ENCODE peak calls at places on chromosomes 5 and 9, in ten cellular contexts. M is kidney, Y is neuronal stem cell, V is colonic mucosa, E is IMR-90, C is MM.1S, F is HCT116, O is mesendoderm, Z is endodermal cell, J is neural progenitor cell. N is an unnamed sample.

GRCh38 chr9:97740848-97741821 is 44.0 kb upstream of the XPA start:
- DNase-seq in M (peak), Y (peak), V (peak), E (peak), C (no peak), F (no peak), O (peak), Z (peak), J (peak), N (no peak)

GRCh38 chr5:127085371-127085770 is 12.1 kb upstream of the C5orf63 start:
- DNase-seq in M (no peak), Y (no peak), V (no peak), E (no peak), C (no peak), F (no peak), O (no peak), Z (no peak), J (no peak), N (no peak)

GRCh38 chr9:89428901-89429890 is 68.7 kb downstream of the SEMA4D start:
- DNase-seq in M (peak), Y (no peak), V (no peak), E (no peak), C (no peak), F (no peak), O (peak), Z (peak), J (peak), N (peak)

GRCh38 chr5:119036101-119036762 is 34.7 kb upstream of the DMXL1 start:
- DNase-seq in M (no peak), Y (no peak), V (no peak), E (peak), C (no peak), F (peak), O (no peak), Z (no peak), J (no peak), N (no peak)

GRCh38 chr9:133844876-133845658 is 106.9 kb upstream of the SARDH start:
- DNase-seq in M (peak), Y (no peak), V (peak), E (peak), C (no peak), F (no peak), O (no peak), Z (no peak), J (no peak), N (no peak)

GRCh38 chr9:123946257-123946855 is 16.4 kb upstream of the DENND1A start:
- DNase-seq in M (no peak), Y (no peak), V (no peak), E (no peak), C (no peak), F (no peak), O (no peak), Z (no peak), J (no peak), N (peak)

GRCh38 chr5:55544341-55544740 is 9.6 kb upstream of the PLPP1 start:
- DNase-seq in M (no peak), Y (no peak), V (no peak), E (peak), C (no peak), F (no peak), O (no peak), Z (no peak), J (no peak), N (no peak)

GRCh38 chr5:3310551-3311340 is 284.9 kb upstream of the IRX1 start:
- DNase-seq in M (peak), Y (no peak), V (no peak), E (no peak), C (no peak), F (no peak), O (no peak), Z (peak), J (peak), N (no peak)

GRCh38 chr9:97986466-97986865 is 3.3 kb downstream of the ANP32B start:
- DNase-seq in M (no peak), Y (no peak), V (no peak), E (no peak), C (no peak), F (no peak), O (no peak), Z (no peak), J (no peak), N (peak)

GRCh38 chr9:14846871-14847311 is 63.3 kb downstream of the FREM1 start:
- DNase-seq in M (peak), Y (peak), V (peak), E (peak), C (peak), F (peak), O (peak), Z (peak), J (peak), N (peak)

GRCh38 chr5:1294839-1295649 is at the start of gene TERT:
- DNase-seq in M (peak), Y (peak), V (peak), E (no peak), C (no peak), F (no peak), O (peak), Z (peak), J (peak), N (peak)

GRCh38 chr9:130823435-130823834 is 11.6 kb upstream of the ABL1 start:
- DNase-seq in M (no peak), Y (no peak), V (no peak), E (peak), C (no peak), F (no peak), O (peak), Z (peak), J (no peak), N (no peak)

GRCh38 chr9:1604942-1605560 is 410.1 kb upstream of the SMARCA2 start:
- DNase-seq in M (no peak), Y (peak), V (no peak), E (no peak), C (peak), F (no peak), O (peak), Z (peak), J (no peak), N (peak)

GRCh38 chr5:149358294-149358651 is 427 bp downstream of the PCYOX1L start:
- DNase-seq in M (peak), Y (no peak), V (peak), E (no peak), C (peak), F (no peak), O (no peak), Z (no peak), J (no peak), N (peak)

GRCh38 chr9:114446036-114446435 is 58.3 kb upstream of the AKNA start:
- DNase-seq in M (no peak), Y (no peak), V (no peak), E (peak), C (no peak), F (no peak), O (no peak), Z (no peak), J (no peak), N (no peak)

GRCh38 chr5:89241186-89241585 is 358.2 kb upstream of the MEF2C start:
- DNase-seq in M (no peak), Y (no peak), V (no peak), E (peak), C (no peak), F (no peak), O (no peak), Z (no peak), J (no peak), N (no peak)

GRCh38 chr9:114691046-114691955 is 9.3 kb upstream of the TEX48 start:
- DNase-seq in M (no peak), Y (no peak), V (no peak), E (peak), C (no peak), F (peak), O (no peak), Z (no peak), J (no peak), N (no peak)

GRCh38 chr5:174505621-174506020 is 218.8 kb upstream of the MSX2 start:
- DNase-seq in M (no peak), Y (no peak), V (no peak), E (peak), C (no peak), F (no peak), O (no peak), Z (no peak), J (no peak), N (no peak)

DNA sequence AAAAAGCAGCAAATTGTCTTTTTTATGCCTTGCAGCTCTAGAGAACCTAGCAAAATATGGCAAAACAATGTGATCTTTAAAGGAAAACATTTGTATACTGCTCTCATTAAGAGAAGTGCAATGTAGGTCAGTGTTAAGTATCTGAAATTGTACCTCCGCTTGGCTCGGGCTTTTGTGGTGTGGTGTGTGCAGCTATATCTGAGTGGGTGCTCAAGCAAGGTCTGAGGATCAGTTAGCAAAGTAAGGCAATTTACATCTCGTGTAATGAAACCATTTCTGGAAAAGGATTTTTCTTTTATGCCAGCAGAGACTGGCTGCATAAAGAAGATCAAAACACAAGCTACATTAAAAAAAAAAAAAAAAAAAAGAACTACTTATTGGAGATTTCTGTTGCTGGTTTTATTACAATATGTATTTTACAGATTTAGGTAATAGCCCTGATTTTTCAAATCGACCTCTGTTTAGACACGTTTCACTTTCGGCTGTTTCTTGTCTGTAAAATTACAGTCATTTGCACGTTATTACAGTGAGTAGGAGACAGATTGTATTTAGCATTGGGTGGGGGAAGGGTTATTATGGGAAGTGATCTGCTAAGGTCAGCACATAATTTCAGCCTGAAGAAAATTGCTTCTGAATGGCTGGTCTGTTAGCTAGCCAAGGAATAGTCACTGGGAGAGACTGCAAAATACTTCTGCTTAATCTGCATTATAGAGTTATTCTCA is 7.9 kb upstream of the ZNF608 start:
- DNase-seq in M (no peak), Y (no peak), V (no peak), E (no peak), C (peak), F (no peak), O (no peak), Z (no peak), J (no peak), N (peak)
- H3K9ac ChIP-seq in M (no peak), Y (no peak), V (no peak), E (no peak), C (no peak), F (no peak), O (no peak), Z (no peak), J (no peak), N (peak)

GRCh38 chr9:116154976-116155699 is 1.5 kb downstream of the PAPPA start:
- DNase-seq in M (no peak), Y (no peak), V (no peak), E (peak), C (no peak), F (no peak), O (peak), Z (peak), J (peak), N (no peak)

GRCh38 chr9:116153765-116154333 is at the start of gene PAPPA:
- DNase-seq in M (no peak), Y (no peak), V (no peak), E (no peak), C (no peak), F (no peak), O (no peak), Z (peak), J (no peak), N (no peak)

GRCh38 chr9:116155700-116156045 is 2.1 kb downstream of the PAPPA start:
- DNase-seq in M (no peak), Y (no peak), V (no peak), E (peak), C (no peak), F (no peak), O (no peak), Z (no peak), J (peak), N (no peak)

GRCh38 chr9:116152941-116153764 is 438 bp upstream of the PAPPA start:
- DNase-seq in M (no peak), Y (peak), V (no peak), E (peak), C (no peak), F (no peak), O (peak), Z (peak), J (peak), N (no peak)

DNA sequence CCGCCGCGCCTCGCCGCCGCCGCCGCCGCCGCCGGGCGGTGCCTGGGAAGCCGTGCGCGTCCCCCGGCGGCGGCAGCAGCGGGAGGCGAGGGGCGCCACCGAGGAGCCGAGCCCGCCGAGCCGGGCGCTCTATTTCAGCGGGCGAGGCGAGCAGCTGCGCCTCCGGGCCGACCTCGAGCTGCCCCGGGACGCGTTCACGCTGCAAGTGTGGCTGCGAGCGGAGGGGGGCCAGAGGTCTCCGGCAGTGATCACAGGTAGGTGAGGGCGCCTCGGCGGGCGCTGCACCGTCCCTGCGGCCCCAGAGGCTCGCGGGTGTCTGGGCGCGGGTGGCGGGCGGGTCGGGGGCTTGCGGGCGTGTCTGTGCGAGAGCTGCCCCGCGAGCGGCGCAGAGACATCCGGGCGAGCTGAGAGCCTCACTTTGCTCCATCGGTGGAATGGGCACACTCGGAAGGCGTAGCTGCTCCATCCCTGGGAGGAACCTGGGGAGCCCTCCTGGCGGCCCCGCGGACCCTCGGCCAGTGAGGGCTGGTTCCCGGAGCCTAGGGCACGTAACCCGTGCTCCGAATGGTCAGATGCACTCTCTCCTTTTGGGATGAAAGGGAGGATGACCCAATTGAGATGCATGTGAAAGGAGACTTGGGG is 864 bp downstream of the PAPPA start:
- DNase-seq in M (peak), Y (peak), V (no peak), E (no peak), C (peak), F (no peak), O (peak), Z (peak), J (peak), N (no peak)
- H3K9ac ChIP-seq in M (peak), Y (peak), V (peak), E (peak), C (no peak), F (no peak), O (peak), Z (no peak), J (no peak), N (no peak)

DNA sequence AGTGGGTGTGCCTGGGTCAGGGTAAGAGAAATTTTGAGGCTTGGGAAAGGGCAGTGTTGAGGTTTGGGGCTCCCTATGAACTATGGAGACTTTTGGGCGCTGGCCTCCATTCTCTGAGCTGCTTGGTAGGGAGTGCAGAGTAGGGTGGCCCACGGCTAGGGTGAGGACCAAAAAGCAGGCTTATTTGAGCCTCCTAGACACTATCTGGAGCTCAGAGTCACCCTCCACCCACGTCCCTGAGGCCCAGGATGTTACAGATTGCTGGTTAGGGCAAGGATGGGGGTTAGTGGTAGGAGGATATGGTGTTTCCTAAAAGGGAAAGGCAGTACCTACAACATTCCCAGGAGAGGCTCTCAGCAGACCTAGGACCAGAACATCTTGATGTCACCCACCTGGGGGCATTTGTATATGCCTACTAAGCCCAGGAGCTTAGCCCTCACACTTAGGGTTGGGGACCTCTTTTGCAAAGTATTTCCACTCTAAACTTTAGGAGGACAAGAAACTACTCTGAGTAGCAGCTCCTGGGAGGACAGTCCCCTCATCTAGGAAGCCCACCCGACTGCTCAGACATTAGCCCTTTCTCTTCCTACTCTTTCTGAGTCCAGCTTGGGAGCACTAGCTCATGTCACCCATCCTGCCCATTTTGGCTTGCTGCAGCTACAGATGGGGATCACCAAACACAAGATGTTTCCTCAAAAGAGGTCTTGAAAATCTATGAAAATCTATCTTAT is 2.3 kb downstream of the SHROOM1 start:
- DNase-seq in M (peak), Y (no peak), V (no peak), E (no peak), C (no peak), F (no peak), O (no peak), Z (no peak), J (no peak), N (no peak)
- H3K9ac ChIP-seq in M (no peak), Y (peak), V (no peak), E (no peak), C (no peak), F (no peak), O (no peak), Z (no peak), J (no peak), N (no peak)

GRCh38 chr9:99221623-99222415 is at the start of the genes ALG2 and SEC61B:
- DNase-seq in M (peak), Y (peak), V (peak), E (peak), C (peak), F (peak), O (peak), Z (peak), J (peak), N (peak)

GRCh38 chr9:99226054-99226453 is 4.0 kb downstream of the SEC61B start:
- DNase-seq in M (no peak), Y (no peak), V (no peak), E (no peak), C (no peak), F (no peak), O (no peak), Z (no peak), J (no peak), N (no peak)

GRCh38 chr9:99224445-99224844 is 2.4 kb downstream of the SEC61B start:
- DNase-seq in M (no peak), Y (no peak), V (no peak), E (no peak), C (no peak), F (no peak), O (no peak), Z (no peak), J (no peak), N (no peak)

GRCh38 chr9:99221266-99221622 is 498 bp downstream of the ALG2 start:
- DNase-seq in M (no peak), Y (no peak), V (no peak), E (no peak), C (no peak), F (no peak), O (no peak), Z (no peak), J (no peak), N (no peak)

DNA sequence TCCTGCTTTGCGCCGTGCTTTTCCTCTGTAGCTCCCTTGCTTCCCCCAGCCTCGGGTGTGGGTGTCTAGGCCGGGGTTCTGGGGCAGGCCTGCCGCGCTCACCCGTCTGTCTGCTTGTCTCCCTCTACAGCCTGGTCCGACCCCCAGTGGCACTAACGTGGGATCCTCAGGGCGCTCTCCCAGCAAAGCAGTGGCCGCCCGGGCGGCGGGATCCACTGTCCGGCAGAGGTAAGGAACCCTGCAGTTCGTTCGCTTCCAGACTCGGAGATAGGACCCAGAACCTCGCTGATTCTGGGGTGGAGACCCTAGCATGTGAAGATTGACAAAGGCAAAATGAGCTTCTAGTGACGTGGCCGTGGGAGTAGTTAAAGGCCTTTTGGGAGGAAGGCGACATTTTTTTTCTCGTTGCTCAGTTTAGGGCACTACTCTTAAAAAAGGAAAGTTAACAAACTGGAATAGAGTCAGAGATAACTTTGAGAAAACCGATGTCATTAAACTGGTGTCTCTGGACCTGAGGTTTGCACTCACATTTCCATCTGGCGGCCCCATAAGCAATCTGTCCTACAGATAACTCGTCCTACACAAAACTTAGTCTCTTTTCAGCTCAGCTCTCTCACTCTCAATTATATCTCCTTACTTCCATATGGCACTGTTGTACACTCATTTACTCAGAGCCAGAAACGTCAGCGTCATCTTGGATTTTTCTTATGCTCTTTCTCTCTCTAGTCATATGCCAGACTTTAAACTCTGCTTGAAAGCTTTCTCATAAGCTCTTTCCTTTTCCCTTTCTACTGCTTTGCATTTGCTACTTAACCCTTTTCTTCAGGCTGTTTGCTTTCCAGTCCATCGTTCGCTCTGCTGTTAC is 566 bp downstream of the SEC61B start:
- DNase-seq in M (no peak), Y (no peak), V (no peak), E (peak), C (no peak), F (no peak), O (peak), Z (no peak), J (no peak), N (no peak)
- H3K9ac ChIP-seq in M (peak), Y (peak), V (peak), E (peak), C (peak), F (peak), O (peak), Z (peak), J (peak), N (peak)

N was measured in Karpas-422.